ENCODE peak calls at places on chromosomes 5 and 9, in four cellular contexts. One of them, this sample, is unnamed. For H3K9me1, the result is how much of the 10 kb centered on the place peaks cover.

GRCh38 chr5:168948746-168949145 is 352.2 kb downstream of the SLIT3 start:
- DNase-seq in IMR-90: no peak
- DNase-seq in keratinocyte: no peak
- DNase-seq in K562: no peak
- DNase-seq in this sample: no peak

GRCh38 chr9:37025381-37026084 is 8.5 kb downstream of the PAX5 start:
- DNase-seq in IMR-90: no peak
- DNase-seq in keratinocyte: no peak
- DNase-seq in K562: no peak
- DNase-seq in this sample: no peak

GRCh38 chr9:37676411-37676830 is 25.7 kb downstream of the FRMPD1 start:
- DNase-seq in IMR-90: no peak
- DNase-seq in keratinocyte: no peak
- DNase-seq in K562: no peak
- DNase-seq in this sample: no peak

GRCh38 chr5:125440905-125441304 is 694.5 kb upstream of the ZNF608 start:
- DNase-seq in IMR-90: no peak
- DNase-seq in keratinocyte: no peak
- DNase-seq in K562: no peak
- DNase-seq in this sample: no peak

GRCh38 chr5:154311362-154311761 is 120.8 kb downstream of the GALNT10 start:
- DNase-seq in IMR-90: no peak
- DNase-seq in keratinocyte: no peak
- DNase-seq in K562: no peak
- DNase-seq in this sample: no peak

GRCh38 chr5:35741126-35741711 is 115.5 kb upstream of the IL7R start:
- DNase-seq in IMR-90: peak
- DNase-seq in keratinocyte: no peak
- DNase-seq in K562: no peak
- DNase-seq in this sample: no peak

GRCh38 chr5:131589510-131590348 is 45.3 kb downstream of the RAPGEF6 start:
- DNase-seq in IMR-90: peak
- DNase-seq in keratinocyte: no peak
- DNase-seq in K562: peak
- DNase-seq in this sample: peak

GRCh38 chr5:83586874-83587776 is 115.6 kb downstream of the VCAN start:
- DNase-seq in IMR-90: peak
- DNase-seq in keratinocyte: no peak
- DNase-seq in K562: no peak
- DNase-seq in this sample: peak

GRCh38 chr9:116497081-116497480 is 190.0 kb upstream of the TRIM32 start:
- DNase-seq in IMR-90: no peak
- DNase-seq in keratinocyte: no peak
- DNase-seq in K562: no peak
- DNase-seq in this sample: no peak
- TF ChIP-seq CTCF in IMR-90: no peak
- TF ChIP-seq CTCF in keratinocyte: no peak
- TF ChIP-seq CTCF in K562: peak
- TF ChIP-seq CTCF in this sample: no peak

GRCh38 chr9:99072040-99072394 is 32.9 kb upstream of the TGFBR1 start:
- DNase-seq in IMR-90: no peak
- DNase-seq in keratinocyte: no peak
- DNase-seq in K562: peak
- DNase-seq in this sample: no peak
- H3K4me3 ChIP-seq in IMR-90: no peak
- H3K4me3 ChIP-seq in keratinocyte: no peak
- H3K4me3 ChIP-seq in K562: no peak
- H3K4me3 ChIP-seq in this sample: no peak

DNA sequence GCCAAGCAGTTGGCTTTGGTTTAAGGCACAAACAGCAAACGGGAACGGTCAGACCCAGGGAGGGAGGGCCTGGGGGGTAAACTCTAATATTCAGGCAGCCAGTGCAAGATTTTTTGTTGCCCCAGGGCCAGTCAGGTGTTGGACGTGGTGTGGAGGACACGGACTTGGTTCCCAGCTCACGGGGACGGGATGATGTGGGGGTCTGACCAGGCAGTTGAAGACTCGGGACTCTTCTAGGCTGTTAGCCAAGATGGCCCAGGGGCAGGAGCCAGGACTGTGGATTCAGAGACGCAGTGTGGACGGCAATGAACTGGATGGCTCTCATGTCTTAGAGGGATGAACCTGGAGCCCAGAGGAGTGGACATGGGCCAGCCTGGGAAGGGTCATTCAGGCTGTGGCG is 169.2 kb downstream of the C9orf50 start:
- DNase-seq in IMR-90: no peak
- DNase-seq in keratinocyte: no peak
- DNase-seq in K562: no peak
- DNase-seq in this sample: no peak
- H3K9me1 ChIP-seq in IMR-90: under half
- H3K9me1 ChIP-seq in keratinocyte: under half
- H3K9me1 ChIP-seq in K562: under half
- H3K9me1 ChIP-seq in this sample: under half

GRCh38 chr5:134561871-134562296 is 36.4 kb downstream of the JADE2 start:
- DNase-seq in IMR-90: peak
- DNase-seq in keratinocyte: no peak
- DNase-seq in K562: peak
- DNase-seq in this sample: peak
- TF ChIP-seq CTCF in IMR-90: peak
- TF ChIP-seq CTCF in keratinocyte: no peak
- TF ChIP-seq CTCF in K562: peak
- TF ChIP-seq CTCF in this sample: peak

GRCh38 chr5:59593608-59594007 is 299.9 kb downstream of the PDE4D start:
- DNase-seq in IMR-90: no peak
- DNase-seq in keratinocyte: no peak
- DNase-seq in K562: no peak
- DNase-seq in this sample: no peak
- H3K4me3 ChIP-seq in IMR-90: no peak
- H3K4me3 ChIP-seq in keratinocyte: no peak
- H3K4me3 ChIP-seq in K562: no peak
- H3K4me3 ChIP-seq in this sample: no peak

GRCh38 chr5:150556106-150556505 is 48.2 kb downstream of the NDST1 start:
- DNase-seq in IMR-90: no peak
- DNase-seq in keratinocyte: no peak
- DNase-seq in K562: no peak
- DNase-seq in this sample: no peak
- H3K9me1 ChIP-seq in IMR-90: under half
- H3K9me1 ChIP-seq in keratinocyte: under half
- H3K9me1 ChIP-seq in K562: under half
- H3K9me1 ChIP-seq in this sample: under half

GRCh38 chr9:134419684-134420076 is 93.4 kb downstream of the RXRA start:
- DNase-seq in IMR-90: no peak
- DNase-seq in keratinocyte: no peak
- DNase-seq in K562: peak
- DNase-seq in this sample: no peak
- TF ChIP-seq CTCF in IMR-90: peak
- TF ChIP-seq CTCF in keratinocyte: no peak
- TF ChIP-seq CTCF in K562: peak
- TF ChIP-seq CTCF in this sample: peak